ENCODE peak calls at places on chromosomes 16 and 17, in five cellular contexts. U is NCI-H446 treated with DMSO at 0.1 percent for 48 hours, R is D721Med, G is GM12865, K is ACHN. F is an unnamed sample.

GRCh38 chr16:70769761-70770160 is 31.2 kb downstream of the VAC14 start:
- DNase-seq in R (no peak), K (no peak), U (no peak), G (no peak), F (no peak)

GRCh38 chr16:3317315-3317999 is 12.2 kb downstream of the ZNF75A start:
- DNase-seq in U (no peak), K (peak; percentile 28), R (no peak), G (peak; percentile 19), F (no peak)

GRCh38 chr17:48484256-48484655 is 46.6 kb downstream of the HOXB1 start:
- DNase-seq in K (peak; percentile 83), U (no peak), G (no peak), R (no peak), F (no peak)

GRCh38 chr16:79419148-79419547 is 181.4 kb downstream of the MAF start:
- DNase-seq in U (no peak), K (no peak), G (no peak), R (no peak), F (no peak)

GRCh38 chr17:81999975-82000802 is 22.5 kb downstream of the CENPX start:
- DNase-seq in K (no peak), G (no peak), R (no peak), U (no peak), F (no peak)

GRCh38 chr17:64412944-64413381 is 22.3 kb upstream of the PECAM1 start:
- DNase-seq in U (no peak), G (no peak), R (no peak), K (no peak), F (no peak)

GRCh38 chr17:28500712-28501379 is 5.3 kb upstream of the FOXN1 start:
- DNase-seq in K (no peak), G (peak; percentile 93), R (peak; percentile 72), U (no peak), F (no peak)

GRCh38 chr16:23564964-23565363 is 7.4 kb downstream of the UBFD1 start:
- DNase-seq in R (no peak), K (no peak), U (no peak), G (no peak), F (no peak)

GRCh38 chr16:67183627-67184452 is at the start of gene MATCAP1:
- DNase-seq in U (peak; percentile 83), R (peak; percentile 83), K (peak; percentile 99), G (peak; percentile 97), F (peak; percentile 95)

GRCh38 chr17:39737761-39738567 is at the start of gene GRB7:
- DNase-seq in K (peak; percentile 75), R (no peak), G (no peak), U (no peak), F (no peak)

F was measured in caudate nucleus.